ENCODE peak calls at places on chromosomes 2 and 18, in five cellular contexts. One of them, this sample, is unnamed.

GRCh38 chr2:113228991-113229716 is 49.6 kb downstream of the PAX8 start:
- DNase-seq in RWPE1: no peak
- DNase-seq in IMR-90: no peak
- DNase-seq in upper lobe of right lung: no peak
- DNase-seq in CD4-positive, alpha-beta memory T cell: no peak
- DNase-seq in this sample: no peak

GRCh38 chr2:223383315-223383714 is 218.8 kb downstream of the SCG2 start:
- DNase-seq in upper lobe of right lung: no peak
- DNase-seq in CD4-positive, alpha-beta memory T cell: no peak
- DNase-seq in RWPE1: no peak
- DNase-seq in IMR-90: peak
- DNase-seq in this sample: no peak

GRCh38 chr18:650428-650858 is 7.0 kb upstream of the TYMS start:
- DNase-seq in CD4-positive, alpha-beta memory T cell: no peak
- DNase-seq in IMR-90: no peak
- DNase-seq in RWPE1: no peak
- DNase-seq in upper lobe of right lung: no peak
- DNase-seq in this sample: no peak

GRCh38 chr2:162435157-162435556 is 91.2 kb downstream of the GCA start:
- DNase-seq in IMR-90: no peak
- DNase-seq in RWPE1: no peak
- DNase-seq in CD4-positive, alpha-beta memory T cell: no peak
- DNase-seq in upper lobe of right lung: no peak
- DNase-seq in this sample: no peak

GRCh38 chr2:238114331-238114841 is 14.2 kb downstream of the ESPNL start:
- DNase-seq in upper lobe of right lung: no peak
- DNase-seq in CD4-positive, alpha-beta memory T cell: no peak
- DNase-seq in RWPE1: no peak
- DNase-seq in IMR-90: no peak
- DNase-seq in this sample: no peak

GRCh38 chr18:56831988-56832387 is 180.8 kb downstream of the WDR7 start:
- DNase-seq in IMR-90: peak
- DNase-seq in RWPE1: no peak
- DNase-seq in CD4-positive, alpha-beta memory T cell: no peak
- DNase-seq in upper lobe of right lung: no peak
- DNase-seq in this sample: no peak

GRCh38 chr2:146701183-146701582 is 1143.6 kb upstream of the ACVR2A start:
- DNase-seq in IMR-90: no peak
- DNase-seq in CD4-positive, alpha-beta memory T cell: no peak
- DNase-seq in RWPE1: no peak
- DNase-seq in upper lobe of right lung: no peak
- DNase-seq in this sample: no peak

GRCh38 chr2:46873632-46874068 is 42.0 kb downstream of the MCFD2 start:
- DNase-seq in IMR-90: peak
- DNase-seq in RWPE1: peak
- DNase-seq in CD4-positive, alpha-beta memory T cell: no peak
- DNase-seq in upper lobe of right lung: peak
- DNase-seq in this sample: no peak

GRCh38 chr2:203016716-203017115 is 2.0 kb downstream of the NBEAL1 start:
- DNase-seq in upper lobe of right lung: no peak
- DNase-seq in RWPE1: no peak
- DNase-seq in CD4-positive, alpha-beta memory T cell: no peak
- DNase-seq in IMR-90: no peak
- DNase-seq in this sample: no peak

GRCh38 chr2:96832751-96833507 is 10.9 kb downstream of the ANKRD23 start:
- DNase-seq in CD4-positive, alpha-beta memory T cell: no peak
- DNase-seq in RWPE1: peak
- DNase-seq in upper lobe of right lung: peak
- DNase-seq in IMR-90: peak
- DNase-seq in this sample: peak

GRCh38 chr2:1480671-1481076 is 67.4 kb downstream of the TPO start:
- DNase-seq in CD4-positive, alpha-beta memory T cell: no peak
- DNase-seq in RWPE1: no peak
- DNase-seq in upper lobe of right lung: peak
- DNase-seq in IMR-90: no peak
- DNase-seq in this sample: peak

GRCh38 chr18:48801728-48802542 is 148.8 kb downstream of the SMAD7 start:
- DNase-seq in RWPE1: no peak
- DNase-seq in IMR-90: no peak
- DNase-seq in upper lobe of right lung: peak
- DNase-seq in CD4-positive, alpha-beta memory T cell: no peak
- DNase-seq in this sample: peak

GRCh38 chr18:38368246-38368645 is 802.6 kb upstream of the CELF4 start:
- DNase-seq in upper lobe of right lung: no peak
- DNase-seq in IMR-90: no peak
- DNase-seq in CD4-positive, alpha-beta memory T cell: no peak
- DNase-seq in RWPE1: no peak
- DNase-seq in this sample: no peak

GRCh38 chr2:115443550-115444185 is 1001.2 kb downstream of the DPP10 start:
- DNase-seq in CD4-positive, alpha-beta memory T cell: no peak
- DNase-seq in RWPE1: no peak
- DNase-seq in upper lobe of right lung: no peak
- DNase-seq in IMR-90: no peak
- DNase-seq in this sample: no peak

GRCh38 chr2:167697961-167698360 is 549.4 kb downstream of the STK39 start:
- DNase-seq in RWPE1: no peak
- DNase-seq in CD4-positive, alpha-beta memory T cell: no peak
- DNase-seq in upper lobe of right lung: no peak
- DNase-seq in IMR-90: no peak
- DNase-seq in this sample: no peak
- H3K27ac ChIP-seq in RWPE1: no peak
- H3K27ac ChIP-seq in CD4-positive, alpha-beta memory T cell: no peak
- H3K27ac ChIP-seq in upper lobe of right lung: no peak
- H3K27ac ChIP-seq in IMR-90: no peak
- H3K27ac ChIP-seq in this sample: no peak

GRCh38 chr2:7007846-7008741 is 90.9 kb downstream of the RNF144A start:
- DNase-seq in CD4-positive, alpha-beta memory T cell: no peak
- DNase-seq in IMR-90: no peak
- DNase-seq in RWPE1: no peak
- DNase-seq in upper lobe of right lung: peak
- DNase-seq in this sample: peak
- H3K27ac ChIP-seq in CD4-positive, alpha-beta memory T cell: no peak
- H3K27ac ChIP-seq in IMR-90: no peak
- H3K27ac ChIP-seq in RWPE1: no peak
- H3K27ac ChIP-seq in upper lobe of right lung: peak
- H3K27ac ChIP-seq in this sample: no peak

GRCh38 chr2:20532634-20533437 is 86.0 kb downstream of the RHOB start:
- DNase-seq in IMR-90: no peak
- DNase-seq in upper lobe of right lung: no peak
- DNase-seq in CD4-positive, alpha-beta memory T cell: no peak
- DNase-seq in RWPE1: no peak
- DNase-seq in this sample: no peak
- H3K27ac ChIP-seq in IMR-90: no peak
- H3K27ac ChIP-seq in upper lobe of right lung: no peak
- H3K27ac ChIP-seq in CD4-positive, alpha-beta memory T cell: no peak
- H3K27ac ChIP-seq in RWPE1: no peak
- H3K27ac ChIP-seq in this sample: no peak

GRCh38 chr18:9201224-9201623 is 64.6 kb downstream of the ANKRD12 start:
- DNase-seq in upper lobe of right lung: no peak
- DNase-seq in RWPE1: no peak
- DNase-seq in CD4-positive, alpha-beta memory T cell: no peak
- DNase-seq in IMR-90: no peak
- DNase-seq in this sample: no peak
- H3K27ac ChIP-seq in upper lobe of right lung: no peak
- H3K27ac ChIP-seq in RWPE1: no peak
- H3K27ac ChIP-seq in CD4-positive, alpha-beta memory T cell: no peak
- H3K27ac ChIP-seq in IMR-90: no peak
- H3K27ac ChIP-seq in this sample: no peak

DNA sequence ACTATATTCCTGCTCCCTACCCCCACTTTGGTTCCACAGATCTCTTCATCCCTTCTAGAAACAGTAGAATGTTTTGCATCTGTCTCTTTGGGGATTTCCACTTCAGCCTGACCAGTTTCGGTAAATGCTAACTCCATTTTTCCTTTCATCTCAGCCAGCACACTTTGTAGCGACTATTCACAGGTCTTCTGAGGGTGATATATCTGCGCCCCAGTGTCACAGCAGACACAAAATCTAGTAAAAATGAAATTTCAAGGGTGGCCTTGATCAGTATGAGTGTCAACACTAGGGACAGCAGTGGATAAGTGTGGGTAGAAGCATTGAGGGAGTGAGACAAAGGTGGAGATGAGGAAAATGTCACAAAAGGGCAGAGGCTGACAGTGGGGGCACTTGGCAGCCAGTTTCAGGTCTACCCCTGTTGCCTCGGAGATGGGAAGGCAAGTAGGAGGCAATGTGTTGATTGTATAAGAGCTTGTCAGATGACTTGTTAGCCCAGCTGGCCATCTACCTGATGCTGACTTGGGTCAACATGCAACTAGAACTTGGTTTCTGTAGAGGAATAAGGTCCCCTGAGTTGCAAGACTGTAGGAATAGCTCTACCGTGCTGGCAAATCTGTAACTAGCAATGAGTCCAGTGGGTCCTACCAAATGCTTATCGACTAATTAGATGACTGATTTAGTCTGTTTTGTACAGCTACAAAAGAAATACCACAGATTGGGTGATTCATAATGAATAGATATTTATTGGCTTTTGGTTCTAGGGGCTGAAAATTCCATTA is 60.7 kb downstream of the CXCR4 start:
- DNase-seq in CD4-positive, alpha-beta memory T cell: peak
- DNase-seq in IMR-90: no peak
- DNase-seq in RWPE1: no peak
- DNase-seq in upper lobe of right lung: no peak
- DNase-seq in this sample: no peak
- H3K27ac ChIP-seq in CD4-positive, alpha-beta memory T cell: peak
- H3K27ac ChIP-seq in IMR-90: no peak
- H3K27ac ChIP-seq in RWPE1: no peak
- H3K27ac ChIP-seq in upper lobe of right lung: no peak
- H3K27ac ChIP-seq in this sample: no peak

DNA sequence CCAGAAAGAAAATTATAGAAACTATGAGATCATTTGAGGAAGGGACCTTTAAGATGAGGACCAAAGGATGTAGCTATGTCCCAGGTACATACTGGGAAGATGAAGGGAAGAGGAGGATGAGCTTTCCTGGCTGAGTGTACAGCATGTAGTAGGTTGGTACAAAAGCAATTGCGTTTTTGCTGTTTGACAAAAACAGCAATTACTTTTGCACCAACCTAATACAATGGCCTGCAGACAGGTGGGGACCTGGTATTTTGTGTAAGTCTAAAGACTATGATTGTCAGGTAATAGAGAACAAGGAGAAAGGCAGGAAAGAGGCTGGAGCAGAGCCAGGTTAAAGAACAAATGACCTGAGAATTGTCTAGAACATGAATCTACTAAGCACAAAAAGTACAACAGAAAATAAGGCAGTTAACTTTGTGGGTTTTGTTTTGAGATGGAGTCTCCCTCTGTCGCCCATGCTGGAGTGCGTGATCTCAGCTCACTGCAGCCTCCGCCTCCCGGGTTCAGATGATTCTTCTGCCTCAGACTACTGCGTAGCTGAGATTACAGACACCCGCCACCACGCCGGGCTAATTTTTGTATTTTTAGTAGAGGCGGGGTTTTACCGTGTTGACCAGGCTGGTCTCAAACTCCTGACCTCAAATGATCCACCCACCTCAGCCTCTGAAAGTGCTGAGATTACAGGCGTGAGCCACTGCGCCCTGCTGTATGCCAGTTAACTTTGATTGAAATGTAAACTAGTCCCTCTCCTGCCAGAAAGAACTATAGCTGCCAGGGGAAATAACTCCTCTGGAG is 3.2 kb upstream of the TGOLN2 start:
- DNase-seq in upper lobe of right lung: no peak
- DNase-seq in CD4-positive, alpha-beta memory T cell: peak
- DNase-seq in IMR-90: no peak
- DNase-seq in RWPE1: no peak
- DNase-seq in this sample: no peak
- H3K27ac ChIP-seq in upper lobe of right lung: no peak
- H3K27ac ChIP-seq in CD4-positive, alpha-beta memory T cell: no peak
- H3K27ac ChIP-seq in IMR-90: no peak
- H3K27ac ChIP-seq in RWPE1: no peak
- H3K27ac ChIP-seq in this sample: no peak

This sample was measured in coronary artery.